ENCODE peak calls at places on chromosomes 1 and 21, in seven cellular contexts. D is ovary, T is uterus, O is A549, C is astrocyte of the spinal cord, H is AG04450, W is body of pancreas. V is an unnamed sample.

GRCh38 chr1:3546048-3546384 is 65.3 kb downstream of the MEGF6 start:
- DNase-seq in D (no peak), T (no peak), O (no peak), C (no peak), H (no peak), W (no peak), V (no peak)

GRCh38 chr1:184260382-184260781 is 126.4 kb upstream of the C1orf21 start:
- DNase-seq in D (no peak), T (no peak), O (no peak), C (peak; percentile 60), H (peak; percentile 26), W (no peak), V (no peak)

GRCh38 chr1:156608981-156609380 is 7.7 kb upstream of the GPATCH4 start:
- DNase-seq in D (no peak), T (no peak), O (peak; percentile 53), C (no peak), H (no peak), W (no peak), V (no peak)

GRCh38 chr1:204746838-204747442 is 61.4 kb upstream of the LRRN2 start:
- DNase-seq in D (no peak), T (peak; percentile 19), O (peak; percentile 67), C (peak; percentile 33), H (no peak), W (peak; percentile 56), V (no peak)

GRCh38 chr1:234315091-234315541 is 58.1 kb upstream of the COA6 start:
- DNase-seq in D (no peak), T (no peak), O (no peak), C (peak; percentile 61), H (no peak), W (no peak), V (no peak)

GRCh38 chr1:58597076-58597475 is 20.0 kb upstream of the TACSTD2 start:
- DNase-seq in D (no peak), T (no peak), O (no peak), C (no peak), H (no peak), W (no peak), V (no peak)

GRCh38 chr1:178284059-178284458 is 190.2 kb downstream of the RASAL2 start:
- DNase-seq in D (no peak), T (no peak), O (no peak), C (peak; percentile 6), H (no peak), W (no peak), V (no peak)

GRCh38 chr1:206909883-206910318 is 11.8 kb downstream of the FCMR start:
- DNase-seq in D (no peak), T (peak; percentile 22), O (no peak), C (no peak), H (no peak), W (no peak), V (no peak)

GRCh38 chr1:214259353-214259982 is 21.5 kb upstream of the SMYD2 start:
- DNase-seq in D (no peak), T (no peak), O (peak; percentile 36), C (peak; percentile 20), H (no peak), W (no peak), V (peak; percentile 56)

DNA sequence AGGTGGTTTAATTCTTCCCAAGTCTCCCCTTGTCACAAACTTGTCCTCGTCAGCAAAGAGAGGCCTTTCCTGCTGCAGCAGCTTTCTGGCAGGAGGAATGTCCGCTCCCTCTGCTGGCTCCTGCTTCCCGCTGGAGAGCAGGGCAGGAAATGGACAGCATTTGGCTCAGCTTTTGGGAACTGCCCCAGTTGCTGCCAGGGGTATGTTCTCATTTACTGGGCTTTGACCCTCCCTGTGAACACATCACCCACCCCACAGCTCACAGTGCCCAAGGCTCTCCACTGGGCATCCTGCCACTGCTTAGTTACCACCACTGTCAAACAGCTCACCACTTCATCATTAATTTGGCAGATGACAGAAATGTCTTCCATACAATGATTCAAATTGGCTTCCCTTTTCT is 75.4 kb downstream of the MRPL37 start:
- DNase-seq in D (peak; percentile 76), T (peak; percentile 80), O (no peak), C (peak; percentile 54), H (no peak), W (peak; percentile 58), V (no peak)
- TF ChIP-seq CTCF in D (peak; percentile 18), T (peak; percentile 15), O (no peak), C (peak; percentile 54), H (peak; percentile 39), W (no peak), V (no peak)

GRCh38 chr1:22365331-22366295 is 86.0 kb upstream of the ZBTB40 start:
- DNase-seq in D (no peak), T (no peak), O (no peak), C (peak; percentile 82), H (no peak), W (no peak), V (no peak)

GRCh38 chr1:22364326-22364650 is 87.4 kb upstream of the ZBTB40 start:
- DNase-seq in D (no peak), T (no peak), O (no peak), C (no peak), H (no peak), W (no peak), V (no peak)

GRCh38 chr1:22366346-22366745 is 85.3 kb upstream of the ZBTB40 start:
- DNase-seq in D (no peak), T (no peak), O (no peak), C (no peak), H (no peak), W (no peak), V (no peak)

GRCh38 chr1:22363403-22364325 is 88.0 kb upstream of the ZBTB40 start:
- DNase-seq in D (no peak), T (no peak), O (no peak), C (no peak), H (no peak), W (no peak), V (no peak)

DNA sequence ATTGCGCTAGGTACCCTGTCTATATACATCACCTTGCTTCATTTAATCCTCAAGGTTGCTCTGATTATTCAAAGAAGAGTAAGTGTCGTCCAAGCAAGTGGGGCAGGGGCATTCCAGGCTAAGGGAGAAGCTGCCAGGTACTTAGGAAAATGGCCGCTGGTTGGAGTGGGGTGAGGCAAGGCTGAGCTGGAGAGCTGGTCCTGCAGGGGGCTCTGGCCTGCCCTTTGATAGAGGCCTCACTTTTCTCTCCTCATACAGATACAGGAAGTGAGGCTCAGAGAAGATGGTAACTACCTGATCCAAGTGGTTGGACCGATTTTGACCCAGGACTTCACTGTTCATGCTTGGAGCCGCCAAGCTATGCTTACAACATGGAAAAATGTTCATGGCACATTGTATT is 86.9 kb upstream of the ZBTB40 start:
- DNase-seq in D (no peak), T (no peak), O (peak; percentile 12), C (no peak), H (no peak), W (no peak), V (no peak)
- H3K4me3 ChIP-seq in D (no peak overlapping the region), T (no peak overlapping the region), O (no peak overlapping the region), C (no peak overlapping the region), H (no peak overlapping the region), W (no peak overlapping the region), V (no peak overlapping the region)

GRCh38 chr1:31073044-31073443 is 7.5 kb upstream of the PUM1 start:
- DNase-seq in D (no peak), T (no peak), O (no peak), C (no peak), H (no peak), W (no peak), V (no peak)
- TF ChIP-seq CTCF in D (no peak), T (no peak), O (no peak), C (no peak), H (no peak), W (no peak), V (no peak)

GRCh38 chr1:203555484-203556046 is 61.6 kb downstream of the OPTC start:
- DNase-seq in D (no peak), T (no peak), O (no peak), C (no peak), H (no peak), W (no peak), V (no peak)
- H3K4me3 ChIP-seq in D (no peak overlapping the region), T (peak overlapping the region; percentile 29), O (no peak overlapping the region), C (no peak overlapping the region), H (no peak overlapping the region), W (no peak overlapping the region), V (no peak overlapping the region)

GRCh38 chr1:228378453-228379164 is 28.0 kb downstream of the TRIM11 start:
- DNase-seq in D (peak; percentile 82), T (peak; percentile 66), O (peak; percentile 72), C (peak; percentile 70), H (peak; percentile 57), W (peak; percentile 62), V (no peak)
- TF ChIP-seq CTCF in D (peak; percentile 91), T (peak; percentile 58), O (peak; percentile 62), C (peak; percentile 72), H (peak; percentile 59), W (peak; percentile 52), V (peak; percentile 53)

GRCh38 chr21:38261851-38262250 is 5.1 kb downstream of the KCNJ15 start:
- DNase-seq in D (no peak), T (no peak), O (peak; percentile 13), C (no peak), H (no peak), W (no peak), V (no peak)

GRCh38 chr21:38260426-38260825 is 3.6 kb downstream of the KCNJ15 start:
- DNase-seq in D (no peak), T (no peak), O (no peak), C (no peak), H (no peak), W (no peak), V (no peak)

GRCh38 chr21:38259665-38260064 is 2.9 kb downstream of the KCNJ15 start:
- DNase-seq in D (no peak), T (no peak), O (no peak), C (no peak), H (no peak), W (no peak), V (no peak)

GRCh38 chr21:38256599-38257302 is at the start of gene KCNJ15:
- DNase-seq in D (no peak), T (no peak), O (no peak), C (no peak), H (no peak), W (no peak), V (no peak)

GRCh38 chr21:38258803-38259485 is 2.2 kb downstream of the KCNJ15 start:
- DNase-seq in D (no peak), T (no peak), O (peak; percentile 87), C (peak; percentile 66), H (peak; percentile 81), W (no peak), V (no peak)
- H3K4me3 ChIP-seq in D (no peak overlapping the region), T (no peak overlapping the region), O (no peak overlapping the region), C (no peak overlapping the region), H (no peak overlapping the region), W (peak overlapping the region; percentile 7), V (peak overlapping the region; percentile 83)

V was measured in epithelial cell of proximal tubule.